ENCODE peak calls at places on chromosomes 2 and 18, in seven cellular contexts. I, C, N, O, D, R and M are unnamed samples.

GRCh38 chr2:98058191-98058975 is 28.6 kb upstream of the VWA3B start:
- DNase-seq in I (no peak), C (no peak), N (no peak), O (no peak), D (no peak), R (no peak), M (no peak)

GRCh38 chr2:174740718-174741117 is 23.6 kb downstream of the CHRNA1 start:
- DNase-seq in I (no peak), C (no peak), N (no peak), O (no peak), D (no peak), R (no peak), M (no peak)

GRCh38 chr2:190079160-190079559 is 16.6 kb upstream of the MSTN start:
- DNase-seq in I (no peak), C (no peak), N (no peak), O (no peak), D (no peak), R (no peak), M (no peak)

GRCh38 chr2:3683748-3684454 is 19.5 kb upstream of the DCDC2C start:
- DNase-seq in I (no peak), C (no peak), N (no peak), O (peak; percentile 35), D (no peak), R (no peak), M (peak; percentile 18)

GRCh38 chr18:3148930-3149535 is 70.7 kb downstream of the MYOM1 start:
- DNase-seq in I (no peak), C (no peak), N (no peak), O (peak; percentile 84), D (peak; percentile 66), R (no peak), M (peak; percentile 16)

GRCh38 chr2:46954951-46955571 is 39.5 kb upstream of the MCFD2 start:
- DNase-seq in I (peak; percentile 52), C (peak; percentile 90), N (peak; percentile 36), O (peak; percentile 88), D (peak; percentile 49), R (no peak), M (peak; percentile 81)

GRCh38 chr18:34540897-34541296 is 169.2 kb upstream of the DTNA start:
- DNase-seq in I (no peak), C (no peak), N (no peak), O (no peak), D (no peak), R (no peak), M (no peak)

GRCh38 chr2:100446696-100447095 is 23.6 kb upstream of the NMS start:
- DNase-seq in I (no peak), C (no peak), N (no peak), O (peak; percentile 14), D (no peak), R (no peak), M (no peak)

GRCh38 chr18:7259482-7259881 is 28.6 kb downstream of the LRRC30 start:
- DNase-seq in I (no peak), C (no peak), N (no peak), O (no peak), D (no peak), R (no peak), M (no peak)

GRCh38 chr18:71105078-71105819 is 816.4 kb downstream of the SOCS6 start:
- DNase-seq in I (no peak), C (peak; percentile 63), N (no peak), O (peak; percentile 84), D (no peak), R (no peak), M (peak; percentile 50)

GRCh38 chr2:71802556-71802955 is 345.1 kb downstream of the CYP26B1 start:
- DNase-seq in I (no peak), C (no peak), N (no peak), O (no peak), D (no peak), R (no peak), M (no peak)

GRCh38 chr2:54589340-54590215 is 133.5 kb downstream of the SPTBN1 start:
- DNase-seq in I (no peak), C (no peak), N (no peak), O (no peak), D (no peak), R (peak; percentile 68), M (no peak)

GRCh38 chr2:2000018-2000733 is 255.9 kb upstream of the PXDN start:
- DNase-seq in I (no peak), C (no peak), N (no peak), O (no peak), D (no peak), R (no peak), M (no peak)

GRCh38 chr2:178522950-178523595 is 42.8 kb downstream of the PLEKHA3 start:
- DNase-seq in I (peak; percentile 74), C (peak; percentile 83), N (peak; percentile 56), O (peak; percentile 84), D (peak; percentile 45), R (peak; percentile 89), M (peak; percentile 83)

GRCh38 chr2:151630372-151630771 is 103.9 kb downstream of the NEB start:
- DNase-seq in I (no peak), C (no peak), N (no peak), O (no peak), D (no peak), R (no peak), M (no peak)

GRCh38 chr2:130824492-130825061 is 12.1 kb upstream of the ARHGEF4 start:
- DNase-seq in I (no peak), C (peak; percentile 99), N (no peak), O (peak; percentile 93), D (peak; percentile 95), R (peak; percentile 86), M (peak; percentile 97)

GRCh38 chr2:124778076-124778475 is 753.0 kb downstream of the CNTNAP5 start:
- DNase-seq in I (no peak), C (peak; percentile 1), N (no peak), O (no peak), D (no peak), R (peak; percentile 44), M (peak; percentile 0)

GRCh38 chr2:101714098-101714497 is 16.6 kb downstream of the MAP4K4 start:
- DNase-seq in I (no peak), C (no peak), N (no peak), O (no peak), D (no peak), R (no peak), M (no peak)
- H3K4me3 ChIP-seq in I (no peak overlapping the region), C (no peak overlapping the region), N (no peak overlapping the region), O (no peak overlapping the region), D (no peak overlapping the region), R (no peak overlapping the region), M (no peak overlapping the region)

DNA sequence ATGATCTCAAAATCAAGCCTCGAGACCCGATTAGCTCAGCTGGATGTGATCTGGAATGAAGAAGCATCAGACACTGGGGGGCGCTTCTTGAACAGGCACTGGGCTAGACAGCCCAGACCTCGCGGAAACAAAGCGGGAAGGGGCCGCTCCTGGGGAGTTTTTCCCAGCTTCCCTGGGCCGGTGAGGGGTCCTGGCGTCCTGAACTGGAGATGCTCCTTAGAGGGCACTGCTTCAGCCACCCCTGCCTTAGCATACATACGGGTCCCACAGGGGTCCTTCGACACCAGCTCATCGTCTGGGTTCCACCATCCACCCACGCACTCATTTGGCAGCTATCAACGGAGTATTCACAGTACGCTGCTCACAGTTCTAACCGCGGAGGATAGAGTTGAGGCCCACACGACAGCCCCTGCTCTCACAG is 146.7 kb downstream of the TSN start:
- DNase-seq in I (peak; percentile 22), C (no peak), N (no peak), O (peak; percentile 70), D (no peak), R (no peak), M (no peak)
- H3K4me3 ChIP-seq in I (peak overlapping the region; percentile 25), C (no peak overlapping the region), N (no peak overlapping the region), O (peak overlapping the region; percentile 45), D (no peak overlapping the region), R (no peak overlapping the region), M (no peak overlapping the region)

GRCh38 chr18:9362869-9363268 is 28.3 kb downstream of the TWSG1 start:
- DNase-seq in I (no peak), C (no peak), N (no peak), O (no peak), D (no peak), R (no peak), M (peak; percentile 23)

GRCh38 chr18:9365406-9365805 is 30.8 kb downstream of the TWSG1 start:
- DNase-seq in I (no peak), C (peak; percentile 36), N (no peak), O (peak; percentile 54), D (no peak), R (no peak), M (peak; percentile 24)

GRCh38 chr18:9364242-9364641 is 29.7 kb downstream of the TWSG1 start:
- DNase-seq in I (no peak), C (no peak), N (no peak), O (peak; percentile 27), D (no peak), R (no peak), M (no peak)

GRCh38 chr18:9361191-9361590 is 26.6 kb downstream of the TWSG1 start:
- DNase-seq in I (no peak), C (no peak), N (no peak), O (no peak), D (no peak), R (no peak), M (no peak)

DNA sequence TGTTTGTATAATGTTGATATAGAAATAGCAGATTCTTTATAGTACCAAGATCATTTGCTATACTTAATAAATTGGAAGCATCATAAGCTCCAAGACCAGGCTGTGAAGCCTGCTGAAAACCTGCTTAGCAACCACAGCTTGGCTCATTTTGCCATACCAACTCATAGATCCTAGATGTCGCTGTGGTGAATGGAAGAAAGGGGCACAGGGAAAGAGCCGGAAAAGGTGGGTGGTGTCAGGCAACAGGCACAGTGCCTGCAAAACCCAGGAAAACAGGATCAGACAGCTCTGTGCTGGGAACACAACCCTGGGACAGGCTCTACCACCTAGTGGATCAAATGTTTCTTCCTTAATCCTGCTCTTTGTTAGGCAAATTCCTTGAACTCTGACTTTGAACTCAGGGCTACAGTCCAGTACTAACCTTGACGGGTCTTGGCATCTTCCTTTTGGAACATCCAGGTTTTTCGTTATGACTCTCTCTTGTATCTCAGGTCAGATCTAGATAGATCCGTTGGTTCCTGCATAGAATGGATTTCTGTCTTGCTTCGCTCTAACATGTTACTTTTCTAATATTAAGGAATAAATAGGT is 31.6 kb downstream of the TWSG1 start:
- DNase-seq in I (peak; percentile 14), C (peak; percentile 52), N (peak; percentile 38), O (peak; percentile 35), D (no peak), R (no peak), M (peak; percentile 60)
- H3K4me3 ChIP-seq in I (no peak overlapping the region), C (no peak overlapping the region), N (no peak overlapping the region), O (no peak overlapping the region), D (no peak overlapping the region), R (no peak overlapping the region), M (no peak overlapping the region)

DNA sequence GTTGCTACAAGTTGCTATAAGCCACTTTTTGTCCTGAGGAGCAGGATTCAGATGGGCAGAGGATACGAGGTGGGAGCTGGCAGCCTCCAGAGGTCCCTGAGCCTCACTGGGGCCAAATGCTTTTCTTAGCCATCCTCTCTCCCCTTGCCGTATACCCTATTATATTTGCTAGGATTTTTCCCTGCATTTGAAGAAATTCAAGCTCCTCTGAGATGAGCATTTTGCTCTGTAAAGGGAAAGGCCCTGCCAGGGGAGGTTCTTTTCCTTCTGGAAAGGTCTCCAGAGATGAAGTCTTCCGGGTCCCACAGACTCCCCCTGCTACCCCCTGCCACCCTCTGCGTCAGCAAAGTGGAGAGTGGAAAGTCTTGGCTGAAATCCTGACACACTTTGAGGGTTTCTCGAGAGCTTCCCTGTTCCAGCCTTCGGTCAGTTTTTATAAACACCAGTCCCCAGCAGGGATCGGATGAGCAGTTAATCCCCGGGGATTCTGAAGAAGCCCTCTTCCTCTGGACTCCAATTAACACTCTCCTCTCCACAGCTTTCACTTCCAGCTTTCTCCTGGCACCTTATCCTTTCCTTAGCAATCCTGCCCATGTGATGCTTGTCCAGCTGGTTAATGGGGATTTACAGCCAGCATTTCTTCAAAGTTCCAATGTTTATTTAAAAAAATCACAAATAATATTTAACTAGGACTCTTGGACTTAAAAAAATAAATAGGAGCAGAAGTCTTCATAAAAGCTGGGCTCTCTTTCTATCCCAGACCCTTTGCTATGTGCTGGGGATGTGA is 13.1 kb downstream of the CYRIA start:
- DNase-seq in I (no peak), C (peak; percentile 90), N (no peak), O (peak; percentile 90), D (no peak), R (no peak), M (peak; percentile 77)
- H3K4me3 ChIP-seq in I (no peak overlapping the region), C (no peak overlapping the region), N (no peak overlapping the region), O (no peak overlapping the region), D (no peak overlapping the region), R (no peak overlapping the region), M (no peak overlapping the region)